ENCODE peak calls at places on chromosome 16, in seven cellular contexts. One of them, this sample, is unnamed.

GRCh38 chr16:12330977-12331376 is 354.4 kb downstream of the SNX29 start:
- DNase-seq in uterus: peak
- DNase-seq in fibroblast of pulmonary artery: no peak
- DNase-seq in GM10248: no peak
- DNase-seq in mammary epithelial cell: no peak
- DNase-seq in sigmoid colon: no peak
- DNase-seq in pancreas: no peak
- DNase-seq in this sample: no peak

GRCh38 chr16:85522842-85523601 is 90.1 kb upstream of the GSE1 start:
- DNase-seq in pancreas: no peak
- DNase-seq in sigmoid colon: peak
- DNase-seq in GM10248: no peak
- DNase-seq in mammary epithelial cell: no peak
- DNase-seq in uterus: peak
- DNase-seq in fibroblast of pulmonary artery: peak
- DNase-seq in this sample: no peak

GRCh38 chr16:4787627-4788482 is at the start of gene SEPTIN12:
- DNase-seq in mammary epithelial cell: no peak
- DNase-seq in uterus: no peak
- DNase-seq in pancreas: peak
- DNase-seq in GM10248: no peak
- DNase-seq in fibroblast of pulmonary artery: no peak
- DNase-seq in sigmoid colon: no peak
- DNase-seq in this sample: no peak

GRCh38 chr16:73176577-73177013 is 128.7 kb upstream of the ZFHX3 start:
- DNase-seq in pancreas: no peak
- DNase-seq in uterus: no peak
- DNase-seq in GM10248: no peak
- DNase-seq in sigmoid colon: no peak
- DNase-seq in fibroblast of pulmonary artery: peak
- DNase-seq in mammary epithelial cell: peak
- DNase-seq in this sample: no peak

GRCh38 chr16:4034963-4035362 is 81.3 kb downstream of the ADCY9 start:
- DNase-seq in fibroblast of pulmonary artery: no peak
- DNase-seq in GM10248: no peak
- DNase-seq in uterus: no peak
- DNase-seq in mammary epithelial cell: no peak
- DNase-seq in sigmoid colon: no peak
- DNase-seq in pancreas: no peak
- DNase-seq in this sample: no peak

GRCh38 chr16:11032922-11033291 is 88.5 kb downstream of the CLEC16A start:
- DNase-seq in uterus: peak
- DNase-seq in mammary epithelial cell: no peak
- DNase-seq in pancreas: no peak
- DNase-seq in fibroblast of pulmonary artery: peak
- DNase-seq in sigmoid colon: peak
- DNase-seq in GM10248: no peak
- DNase-seq in this sample: no peak

GRCh38 chr16:35748621-35749252 is 2289.3 kb downstream of the TP53TG3F start:
- DNase-seq in sigmoid colon: no peak
- DNase-seq in pancreas: peak
- DNase-seq in mammary epithelial cell: no peak
- DNase-seq in uterus: no peak
- DNase-seq in fibroblast of pulmonary artery: no peak
- DNase-seq in GM10248: peak
- DNase-seq in this sample: no peak

GRCh38 chr16:81576696-81577095 is 132.1 kb downstream of the CMIP start:
- DNase-seq in uterus: no peak
- DNase-seq in mammary epithelial cell: no peak
- DNase-seq in fibroblast of pulmonary artery: no peak
- DNase-seq in sigmoid colon: no peak
- DNase-seq in GM10248: no peak
- DNase-seq in pancreas: no peak
- DNase-seq in this sample: no peak

GRCh38 chr16:57166951-57167350 is 18.9 kb downstream of the PSME3IP1 start:
- DNase-seq in mammary epithelial cell: peak
- DNase-seq in sigmoid colon: peak
- DNase-seq in pancreas: no peak
- DNase-seq in uterus: no peak
- DNase-seq in fibroblast of pulmonary artery: peak
- DNase-seq in GM10248: no peak
- DNase-seq in this sample: no peak

GRCh38 chr16:67504190-67505021 is 21.1 kb upstream of the AGRP start:
- DNase-seq in mammary epithelial cell: no peak
- DNase-seq in fibroblast of pulmonary artery: no peak
- DNase-seq in uterus: no peak
- DNase-seq in GM10248: peak
- DNase-seq in sigmoid colon: peak
- DNase-seq in pancreas: no peak
- DNase-seq in this sample: no peak

GRCh38 chr16:11098601-11099377 is 154.4 kb downstream of the CLEC16A start:
- DNase-seq in uterus: no peak
- DNase-seq in sigmoid colon: no peak
- DNase-seq in pancreas: no peak
- DNase-seq in fibroblast of pulmonary artery: peak
- DNase-seq in GM10248: no peak
- DNase-seq in mammary epithelial cell: no peak
- DNase-seq in this sample: peak

GRCh38 chr16:6297666-6298435 is 1034.8 kb upstream of the RBFOX1 start:
- DNase-seq in fibroblast of pulmonary artery: no peak
- DNase-seq in sigmoid colon: no peak
- DNase-seq in mammary epithelial cell: no peak
- DNase-seq in pancreas: no peak
- DNase-seq in GM10248: no peak
- DNase-seq in uterus: no peak
- DNase-seq in this sample: no peak

GRCh38 chr16:77171750-77172635 is 19.0 kb upstream of the MON1B start:
- DNase-seq in mammary epithelial cell: peak
- DNase-seq in pancreas: no peak
- DNase-seq in sigmoid colon: no peak
- DNase-seq in uterus: peak
- DNase-seq in fibroblast of pulmonary artery: peak
- DNase-seq in GM10248: peak
- DNase-seq in this sample: no peak

GRCh38 chr16:72939247-72939646 is 108.7 kb downstream of the ZFHX3 start:
- DNase-seq in sigmoid colon: peak
- DNase-seq in uterus: peak
- DNase-seq in mammary epithelial cell: no peak
- DNase-seq in pancreas: no peak
- DNase-seq in GM10248: no peak
- DNase-seq in fibroblast of pulmonary artery: peak
- DNase-seq in this sample: no peak

DNA sequence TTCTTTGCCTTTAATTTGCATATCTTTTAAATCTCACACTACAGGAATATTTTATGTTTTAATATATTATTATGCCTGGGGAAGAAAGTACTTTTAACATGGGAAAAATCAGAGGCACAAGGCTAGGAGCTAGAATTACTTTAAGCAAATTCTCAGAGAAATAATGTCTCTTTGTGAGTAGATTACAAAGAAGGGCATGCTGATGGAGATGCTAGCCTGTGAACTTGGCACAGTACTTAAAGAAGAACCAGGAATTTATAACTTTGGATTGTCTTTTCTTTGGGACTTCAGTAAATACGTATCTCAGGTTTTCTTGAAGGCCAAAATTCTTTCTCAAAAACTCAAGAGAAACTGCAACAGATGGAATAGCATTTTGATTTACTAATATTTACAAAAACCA is 144.2 kb downstream of the ITFG1 start:
- DNase-seq in GM10248: no peak
- DNase-seq in fibroblast of pulmonary artery: no peak
- DNase-seq in sigmoid colon: no peak
- DNase-seq in pancreas: no peak
- DNase-seq in mammary epithelial cell: no peak
- DNase-seq in uterus: no peak
- DNase-seq in this sample: no peak
- TF ChIP-seq CTCF in GM10248: no peak
- TF ChIP-seq CTCF in fibroblast of pulmonary artery: no peak
- TF ChIP-seq CTCF in sigmoid colon: no peak
- TF ChIP-seq CTCF in pancreas: no peak
- TF ChIP-seq CTCF in mammary epithelial cell: no peak
- TF ChIP-seq CTCF in uterus: no peak
- TF ChIP-seq CTCF in this sample: no peak

DNA sequence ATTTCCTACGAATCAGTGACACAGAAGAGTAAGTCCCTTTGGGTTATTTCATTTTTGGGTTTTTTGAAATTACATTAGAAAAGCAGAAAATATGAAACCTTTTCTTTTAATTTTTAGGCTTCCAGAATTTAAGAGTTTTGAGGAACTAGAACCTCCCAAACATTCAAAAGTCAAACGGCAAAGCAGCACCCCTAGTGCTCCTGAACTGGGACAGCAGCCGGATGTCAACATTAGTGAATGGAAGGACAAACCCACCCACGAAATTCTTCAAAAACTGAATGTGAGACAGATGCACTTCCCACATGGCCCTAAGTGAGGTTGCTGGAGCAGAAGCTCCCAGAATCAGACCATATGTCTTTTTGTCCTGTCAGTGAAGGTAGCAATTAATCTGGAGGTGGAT is 199.4 kb downstream of the PHKB start:
- DNase-seq in mammary epithelial cell: no peak
- DNase-seq in sigmoid colon: no peak
- DNase-seq in GM10248: no peak
- DNase-seq in fibroblast of pulmonary artery: no peak
- DNase-seq in pancreas: no peak
- DNase-seq in uterus: no peak
- DNase-seq in this sample: no peak
- TF ChIP-seq CTCF in mammary epithelial cell: no peak
- TF ChIP-seq CTCF in sigmoid colon: no peak
- TF ChIP-seq CTCF in GM10248: no peak
- TF ChIP-seq CTCF in fibroblast of pulmonary artery: no peak
- TF ChIP-seq CTCF in pancreas: no peak
- TF ChIP-seq CTCF in uterus: no peak
- TF ChIP-seq CTCF in this sample: no peak

GRCh38 chr16:30401768-30402425 is 5.5 kb upstream of the ZNF771 start:
- DNase-seq in pancreas: no peak
- DNase-seq in mammary epithelial cell: no peak
- DNase-seq in fibroblast of pulmonary artery: no peak
- DNase-seq in GM10248: no peak
- DNase-seq in sigmoid colon: no peak
- DNase-seq in uterus: no peak
- DNase-seq in this sample: no peak

GRCh38 chr16:30409125-30410060 is 2.0 kb downstream of the ZNF771 start:
- DNase-seq in pancreas: peak
- DNase-seq in sigmoid colon: peak
- DNase-seq in GM10248: peak
- DNase-seq in fibroblast of pulmonary artery: peak
- DNase-seq in uterus: peak
- DNase-seq in mammary epithelial cell: peak
- DNase-seq in this sample: peak

GRCh38 chr16:30407794-30408534 is 558 bp downstream of the ZNF771 start:
- DNase-seq in GM10248: no peak
- DNase-seq in sigmoid colon: no peak
- DNase-seq in mammary epithelial cell: no peak
- DNase-seq in pancreas: no peak
- DNase-seq in uterus: no peak
- DNase-seq in fibroblast of pulmonary artery: no peak
- DNase-seq in this sample: no peak

DNA sequence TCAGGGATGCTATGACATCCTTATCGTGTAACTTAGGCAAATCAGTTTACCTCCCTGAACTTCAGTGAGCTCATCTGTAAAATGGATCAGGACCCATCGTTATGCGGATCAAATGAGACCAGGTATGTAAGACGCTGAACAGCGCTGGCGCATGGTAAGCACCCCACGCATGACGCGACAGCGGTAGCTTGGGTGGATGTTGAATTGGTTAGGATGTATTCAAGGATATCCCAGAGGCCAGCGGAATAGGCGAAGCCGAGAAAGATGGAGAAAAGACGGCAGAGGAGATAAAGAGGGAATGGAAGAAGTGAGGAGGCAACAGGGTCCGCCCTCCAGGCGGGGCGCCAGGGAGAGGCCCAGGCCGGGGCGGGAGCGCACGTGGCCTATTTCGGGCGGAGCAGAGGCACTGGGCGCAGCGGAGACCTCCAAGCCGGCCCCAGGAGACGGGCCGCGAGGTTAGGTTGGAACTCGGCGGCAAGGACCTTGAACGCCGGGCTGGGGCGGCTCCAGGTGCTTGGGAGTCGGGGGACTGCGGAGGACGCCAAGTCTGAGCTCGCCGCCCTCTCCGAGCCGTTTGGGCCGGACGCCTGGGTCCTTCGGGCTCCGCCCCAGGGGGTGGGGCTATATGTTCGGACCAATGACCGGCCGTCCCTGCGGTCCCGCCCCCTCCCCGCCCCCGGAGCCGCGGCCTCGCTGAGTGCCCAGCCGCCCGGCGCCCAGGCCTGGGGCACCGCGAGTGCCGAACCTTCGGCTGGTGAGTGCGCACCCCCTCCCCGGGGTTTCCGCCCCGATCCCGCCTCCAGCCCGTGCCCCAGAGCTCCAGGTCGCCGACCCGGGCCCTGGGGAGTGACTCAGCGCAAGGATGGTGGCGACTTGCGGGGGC is at the start of gene ZNF771:
- DNase-seq in uterus: peak
- DNase-seq in sigmoid colon: peak
- DNase-seq in pancreas: peak
- DNase-seq in GM10248: peak
- DNase-seq in fibroblast of pulmonary artery: peak
- DNase-seq in mammary epithelial cell: peak
- DNase-seq in this sample: peak
- TF ChIP-seq CTCF in uterus: no peak
- TF ChIP-seq CTCF in sigmoid colon: no peak
- TF ChIP-seq CTCF in pancreas: no peak
- TF ChIP-seq CTCF in GM10248: no peak
- TF ChIP-seq CTCF in fibroblast of pulmonary artery: no peak
- TF ChIP-seq CTCF in mammary epithelial cell: peak
- TF ChIP-seq CTCF in this sample: peak

GRCh38 chr16:89798832-89799370 is 17.5 kb downstream of the FANCA start:
- DNase-seq in pancreas: no peak
- DNase-seq in sigmoid colon: no peak
- DNase-seq in GM10248: no peak
- DNase-seq in uterus: peak
- DNase-seq in mammary epithelial cell: no peak
- DNase-seq in fibroblast of pulmonary artery: no peak
- DNase-seq in this sample: no peak

GRCh38 chr16:89805136-89805905 is 11.1 kb downstream of the FANCA start:
- DNase-seq in uterus: no peak
- DNase-seq in sigmoid colon: no peak
- DNase-seq in pancreas: no peak
- DNase-seq in mammary epithelial cell: no peak
- DNase-seq in fibroblast of pulmonary artery: peak
- DNase-seq in GM10248: no peak
- DNase-seq in this sample: no peak

GRCh38 chr16:89796104-89796503 is 20.3 kb downstream of the FANCA start:
- DNase-seq in mammary epithelial cell: no peak
- DNase-seq in GM10248: peak
- DNase-seq in uterus: no peak
- DNase-seq in fibroblast of pulmonary artery: no peak
- DNase-seq in pancreas: no peak
- DNase-seq in sigmoid colon: no peak
- DNase-seq in this sample: no peak

GRCh38 chr16:89798126-89798525 is 18.3 kb downstream of the FANCA start:
- DNase-seq in GM10248: no peak
- DNase-seq in mammary epithelial cell: no peak
- DNase-seq in sigmoid colon: no peak
- DNase-seq in fibroblast of pulmonary artery: no peak
- DNase-seq in uterus: no peak
- DNase-seq in pancreas: no peak
- DNase-seq in this sample: no peak

GRCh38 chr16:89801800-89802199 is 14.6 kb downstream of the FANCA start:
- DNase-seq in fibroblast of pulmonary artery: peak
- DNase-seq in sigmoid colon: no peak
- DNase-seq in pancreas: no peak
- DNase-seq in mammary epithelial cell: no peak
- DNase-seq in GM10248: no peak
- DNase-seq in uterus: no peak
- DNase-seq in this sample: no peak
- TF ChIP-seq CTCF in fibroblast of pulmonary artery: no peak
- TF ChIP-seq CTCF in sigmoid colon: no peak
- TF ChIP-seq CTCF in pancreas: no peak
- TF ChIP-seq CTCF in mammary epithelial cell: no peak
- TF ChIP-seq CTCF in GM10248: no peak
- TF ChIP-seq CTCF in uterus: no peak
- TF ChIP-seq CTCF in this sample: no peak